ENCODE peak calls at places on chromosomes 11 and 22, in seven cellular contexts. F is K562, G is HCT116, C is HepG2, K is SK-N-SH, R is GM12878, O is H1. D is an unnamed sample.

GRCh38 chr11:28107331-28107725 is 628 bp downstream of the KIF18A start:
- DNase-seq in F (peak), G (no peak), C (peak), K (peak), R (peak), O (no peak), D (no peak)

GRCh38 chr11:113447621-113448310 is 27.4 kb downstream of the DRD2 start:
- DNase-seq in F (no peak), G (no peak), C (no peak), K (peak), R (no peak), O (no peak), D (no peak)

GRCh38 chr11:76266269-76266668 is 60.0 kb upstream of the WNT11 start:
- DNase-seq in F (no peak), G (peak), C (no peak), K (no peak), R (no peak), O (no peak), D (peak)

GRCh38 chr22:27993201-27993635 is 74.2 kb upstream of the PITPNB start:
- DNase-seq in F (no peak), G (no peak), C (no peak), K (no peak), R (no peak), O (no peak), D (no peak)

GRCh38 chr22:49825944-49826602 is 1.6 kb downstream of the BRD1 start:
- DNase-seq in F (no peak), G (no peak), C (peak), K (no peak), R (no peak), O (no peak), D (no peak)

GRCh38 chr22:17988800-17989513 is 35.4 kb downstream of the MICAL3 start:
- DNase-seq in F (no peak), G (no peak), C (no peak), K (no peak), R (no peak), O (no peak), D (no peak)

GRCh38 chr11:116376547-116376946 is 396.2 kb downstream of the BUD13 start:
- DNase-seq in F (no peak), G (no peak), C (peak), K (no peak), R (no peak), O (no peak), D (no peak)

GRCh38 chr11:112270551-112271180 is 10.0 kb upstream of the PLET1 start:
- DNase-seq in F (no peak), G (no peak), C (no peak), K (no peak), R (no peak), O (no peak), D (peak)

GRCh38 chr11:76164861-76165751 is 41.2 kb downstream of the WNT11 start:
- DNase-seq in F (no peak), G (no peak), C (no peak), K (no peak), R (no peak), O (no peak), D (no peak)

GRCh38 chr11:86919557-86920210 is 35.5 kb downstream of the FZD4 start:
- DNase-seq in F (peak), G (peak), C (peak), K (peak), R (no peak), O (no peak), D (peak)

GRCh38 chr11:79312591-79313267 is 128.1 kb downstream of the TENM4 start:
- DNase-seq in F (no peak), G (no peak), C (no peak), K (no peak), R (no peak), O (no peak), D (no peak)

GRCh38 chr11:1028291-1028540 is 8.3 kb downstream of the MUC6 start:
- DNase-seq in F (no peak), G (no peak), C (no peak), K (no peak), R (no peak), O (no peak), D (no peak)

GRCh38 chr22:20516399-20516798 is 9.0 kb downstream of the MED15 start:
- DNase-seq in F (no peak), G (no peak), C (no peak), K (no peak), R (no peak), O (no peak), D (no peak)

GRCh38 chr11:82046778-82047177 is 686.9 kb downstream of the FAM181B start:
- DNase-seq in F (no peak), G (no peak), C (no peak), K (no peak), R (no peak), O (no peak), D (no peak)

GRCh38 chr11:103051158-103051801 is 40.7 kb downstream of the DCUN1D5 start:
- DNase-seq in F (no peak), G (no peak), C (no peak), K (no peak), R (no peak), O (no peak), D (no peak)

GRCh38 chr11:35419713-35420333 is 465 bp upstream of the SLC1A2 start:
- DNase-seq in F (no peak), G (no peak), C (no peak), K (peak), R (no peak), O (no peak), D (no peak)

GRCh38 chr11:33716236-33716635 is 15.6 kb upstream of the C11orf91 start:
- DNase-seq in F (peak), G (no peak), C (no peak), K (peak), R (no peak), O (no peak), D (peak)

GRCh38 chr11:95419915-95420314 is 188.9 kb upstream of the SESN3 start:
- DNase-seq in F (no peak), G (no peak), C (no peak), K (no peak), R (no peak), O (no peak), D (no peak)
- TF ChIP-seq JUND in F (no peak), G (no peak), C (no peak), K (no peak), R (no peak), O (no peak), D (no peak)

GRCh38 chr11:131409307-131409706 is 38.9 kb downstream of the NTM start:
- DNase-seq in F (no peak), G (no peak), C (no peak), K (no peak), R (no peak), O (no peak), D (no peak)

GRCh38 chr11:131412061-131412460 is 41.6 kb downstream of the NTM start:
- DNase-seq in F (no peak), G (no peak), C (no peak), K (no peak), R (no peak), O (no peak), D (no peak)

GRCh38 chr11:131413217-131413616 is 42.8 kb downstream of the NTM start:
- DNase-seq in F (no peak), G (no peak), C (no peak), K (no peak), R (no peak), O (no peak), D (no peak)

GRCh38 chr11:131404010-131404409 is 33.6 kb downstream of the NTM start:
- DNase-seq in F (no peak), G (no peak), C (no peak), K (no peak), R (no peak), O (no peak), D (no peak)

DNA sequence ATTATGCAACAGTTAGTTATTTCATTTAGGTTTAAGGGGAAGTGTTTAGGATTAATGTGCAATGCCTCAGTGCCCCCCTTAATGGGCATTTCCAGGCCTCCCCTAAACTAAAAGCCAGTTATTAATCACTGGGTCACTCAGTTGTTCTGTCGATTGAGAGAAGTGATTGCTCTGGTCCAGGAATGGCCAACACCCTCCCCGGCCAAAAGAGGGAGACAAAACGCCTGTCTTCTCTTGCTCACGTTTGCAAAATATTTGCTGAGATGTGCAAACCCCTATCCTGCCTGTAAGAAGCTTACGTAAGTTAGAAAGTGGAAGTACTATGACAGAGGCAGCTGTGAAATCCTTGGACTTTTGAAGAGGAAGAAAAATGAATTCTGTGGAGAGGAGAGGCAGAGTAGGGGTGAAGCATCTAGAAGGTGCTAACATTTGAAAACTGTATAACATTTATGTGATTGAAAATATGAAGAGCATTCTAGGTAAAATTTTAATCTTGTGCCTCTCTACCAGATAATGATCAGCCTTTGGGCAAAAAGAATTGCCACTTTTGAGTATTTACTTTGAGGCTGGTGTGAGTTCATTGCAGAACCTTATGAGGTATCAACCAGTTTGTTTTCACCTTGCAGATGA is 37.7 kb downstream of the NTM start:
- DNase-seq in F (no peak), G (no peak), C (peak), K (peak), R (no peak), O (peak), D (peak)
- TF ChIP-seq JUND in F (no peak), G (no peak), C (no peak), K (no peak), R (no peak), O (no peak), D (no peak)

GRCh38 chr11:64179221-64179620 is 6.8 kb upstream of the STIP1 start:
- DNase-seq in F (no peak), G (no peak), C (no peak), K (no peak), R (no peak), O (no peak), D (no peak)
- TF ChIP-seq JUND in F (no peak), G (no peak), C (no peak), K (no peak), R (no peak), O (no peak), D (no peak)

GRCh38 chr11:130452941-130453340 is 4.5 kb downstream of the ADAMTS15 start:
- DNase-seq in F (no peak), G (no peak), C (no peak), K (no peak), R (no peak), O (no peak), D (no peak)
- TF ChIP-seq JUND in F (no peak), G (no peak), C (no peak), K (no peak), R (no peak), O (no peak), D (no peak)

D was measured in T47D.